ENCODE peak calls at places on chromosomes 7 and 10, in four cellular contexts. O, S, H and I are unnamed samples.

GRCh38 chr7:17944720-17945119 is 4.4 kb upstream of the SNX13 start:
- DNase-seq in O (no peak), H (no peak), S (no peak), I (no peak)

GRCh38 chr10:16854623-16855022 is 37.4 kb upstream of the RSU1 start:
- DNase-seq in S (no peak), O (no peak), H (no peak), I (no peak)

GRCh38 chr10:79084972-79085597 is 16.3 kb downstream of the ZMIZ1 start:
- DNase-seq in O (no peak), S (no peak), H (no peak), I (no peak)

GRCh38 chr7:142487124-142487523 is 229.3 kb upstream of the PRSS58 start:
- DNase-seq in O (no peak), S (no peak), H (no peak), I (no peak)

GRCh38 chr10:42876476-42876875 is 93.9 kb downstream of the BMS1 start:
- DNase-seq in O (no peak), H (no peak), S (no peak), I (no peak)

GRCh38 chr7:108289852-108290251 is 159.7 kb upstream of the LAMB4 start:
- DNase-seq in O (no peak), H (no peak), S (no peak), I (no peak)

GRCh38 chr10:131724891-131725735 is 175.7 kb upstream of the PPP2R2D start:
- DNase-seq in H (no peak), S (peak; percentile 23), O (no peak), I (no peak)

GRCh38 chr7:64887756-64888508 is 15.1 kb upstream of the ZNF273 start:
- DNase-seq in O (no peak), H (peak; percentile 84), S (peak; percentile 62), I (no peak)

GRCh38 chr10:125193306-125193877 is 33.0 kb upstream of the CTBP2 start:
- DNase-seq in H (no peak), O (no peak), S (peak; percentile 40), I (no peak)

GRCh38 chr10:67779455-67780205 is 58.4 kb downstream of the DNAJC12 start:
- DNase-seq in S (peak; percentile 66), O (peak; percentile 80), H (peak; percentile 80), I (peak; percentile 84)

GRCh38 chr10:4260483-4260882 is 475.5 kb upstream of the KLF6 start:
- DNase-seq in O (no peak), H (no peak), S (no peak), I (peak; percentile 82)

GRCh38 chr10:17780727-17781126 is 28.4 kb upstream of the MRC1 start:
- DNase-seq in H (no peak), O (no peak), S (no peak), I (no peak)

GRCh38 chr10:4541292-4541691 is 284.7 kb upstream of the AKR1E2 start:
- DNase-seq in S (no peak), H (peak; percentile 3), O (no peak), I (peak; percentile 90)

GRCh38 chr10:85646312-85646711 is 720.3 kb downstream of the GRID1 start:
- DNase-seq in O (no peak), H (no peak), S (no peak), I (no peak)

GRCh38 chr10:87053121-87053520 is 33.0 kb downstream of the FAM25A start:
- DNase-seq in S (no peak), O (no peak), H (no peak), I (no peak)

GRCh38 chr10:56633876-56634452 is 272.9 kb upstream of the ZWINT start:
- DNase-seq in S (no peak), H (no peak), O (no peak), I (no peak)

GRCh38 chr7:137563986-137564385 is 220.5 kb upstream of the PTN start:
- DNase-seq in H (no peak), O (no peak), S (no peak), I (peak; percentile 15)

GRCh38 chr10:68938117-68938516 is 17.9 kb upstream of the DDX21 start:
- DNase-seq in H (no peak), O (no peak), S (no peak), I (peak; percentile 5)

GRCh38 chr7:36658603-36659516 is 65.4 kb downstream of the AOAH start:
- DNase-seq in S (no peak), O (peak; percentile 89), H (peak; percentile 88), I (peak; percentile 94)

GRCh38 chr10:78579995-78580394 is 488.8 kb upstream of the ZMIZ1 start:
- DNase-seq in O (peak; percentile 24), S (no peak), H (no peak), I (no peak)

GRCh38 chr10:25522946-25523608 is 348.3 kb downstream of the GPR158 start:
- DNase-seq in H (peak; percentile 91), S (peak; percentile 81), O (peak; percentile 27), I (no peak)

GRCh38 chr10:100370976-100371706 is 24.1 kb downstream of the SCD start:
- DNase-seq in O (peak; percentile 52), H (peak; percentile 94), S (peak; percentile 83), I (peak; percentile 87)

GRCh38 chr7:34900891-34901493 is 136.3 kb downstream of the DPY19L1 start:
- DNase-seq in S (peak; percentile 69), O (no peak), H (peak; percentile 84), I (no peak)

GRCh38 chr7:2796358-2797352 is 47.5 kb downstream of the GNA12 start:
- DNase-seq in S (no peak), H (no peak), O (no peak), I (peak; percentile 94)

GRCh38 chr7:2792240-2792639 is 51.9 kb downstream of the GNA12 start:
- DNase-seq in S (no peak), H (no peak), O (no peak), I (no peak)

GRCh38 chr7:2792856-2793487 is 51.1 kb downstream of the GNA12 start:
- DNase-seq in H (no peak), S (no peak), O (no peak), I (no peak)

GRCh38 chr7:2795906-2796305 is 48.2 kb downstream of the GNA12 start:
- DNase-seq in H (no peak), S (no peak), O (no peak), I (no peak)

GRCh38 chr7:2794836-2795636 is 49.1 kb downstream of the GNA12 start:
- DNase-seq in O (no peak), H (no peak), S (no peak), I (no peak)
- H3K18ac ChIP-seq in O (no peak overlapping the region), H (no peak overlapping the region), S (no peak overlapping the region), I (no peak overlapping the region)

GRCh38 chr7:127648986-127649385 is 3.0 kb upstream of the SND1 start:
- DNase-seq in O (no peak), S (no peak), H (no peak), I (no peak)

GRCh38 chr7:127653396-127653795 is 1.4 kb downstream of the SND1 start:
- DNase-seq in S (no peak), H (no peak), O (no peak), I (no peak)

GRCh38 chr7:127651556-127652332 is at the start of gene SND1:
- DNase-seq in H (peak; percentile 100), O (peak; percentile 98), S (peak; percentile 100), I (peak; percentile 99)

GRCh38 chr7:127652333-127653248 is 597 bp downstream of the SND1 start:
- DNase-seq in S (no peak), H (peak; percentile 60), O (no peak), I (peak; percentile 62)

GRCh38 chr7:127650842-127651555 is 995 bp upstream of the SND1 start:
- DNase-seq in O (no peak), H (peak; percentile 89), S (peak; percentile 59), I (peak; percentile 39)
- H3K18ac ChIP-seq in O (peak overlapping the region; percentile 73), H (peak overlapping the region; percentile 78), S (peak overlapping the region; percentile 21), I (peak overlapping the region; percentile 53)

DNA sequence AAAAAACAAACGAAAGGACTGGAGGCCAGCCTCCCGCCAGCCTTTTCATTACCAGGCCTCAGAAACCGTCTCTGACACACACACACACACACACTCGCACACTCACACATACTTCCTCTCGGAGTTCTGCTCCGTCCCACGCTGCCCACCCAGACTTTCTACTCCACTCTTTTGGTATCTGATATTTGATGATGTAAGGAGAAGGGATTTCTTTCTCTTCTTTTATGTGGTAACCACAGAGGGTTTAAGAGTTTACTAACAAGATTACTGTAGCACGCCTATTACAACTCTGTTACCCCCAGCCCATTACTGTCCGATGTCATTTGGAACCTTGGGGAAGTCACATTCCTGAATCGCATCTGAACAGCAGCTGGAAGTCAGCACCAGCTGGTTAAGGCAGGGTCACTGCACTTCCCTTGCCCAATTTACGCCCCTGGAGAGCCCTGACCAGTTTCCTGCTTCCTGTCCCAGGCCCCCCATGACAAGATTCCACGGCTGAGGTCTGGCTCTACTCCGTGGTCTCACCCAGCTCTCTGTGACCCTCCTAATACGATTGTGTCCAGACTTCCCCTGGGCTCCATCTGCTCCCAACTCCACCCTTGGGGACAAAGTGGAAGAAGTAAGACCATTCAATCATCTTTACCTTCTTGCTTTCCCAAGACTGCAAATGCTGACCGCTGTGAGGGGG is 1.1 kb downstream of the DENND2A start:
- DNase-seq in O (no peak), S (no peak), H (peak; percentile 62), I (peak; percentile 90)
- H3K18ac ChIP-seq in O (peak overlapping the region; percentile 95), S (no peak overlapping the region), H (peak overlapping the region; percentile 92), I (peak overlapping the region; percentile 83)

DNA sequence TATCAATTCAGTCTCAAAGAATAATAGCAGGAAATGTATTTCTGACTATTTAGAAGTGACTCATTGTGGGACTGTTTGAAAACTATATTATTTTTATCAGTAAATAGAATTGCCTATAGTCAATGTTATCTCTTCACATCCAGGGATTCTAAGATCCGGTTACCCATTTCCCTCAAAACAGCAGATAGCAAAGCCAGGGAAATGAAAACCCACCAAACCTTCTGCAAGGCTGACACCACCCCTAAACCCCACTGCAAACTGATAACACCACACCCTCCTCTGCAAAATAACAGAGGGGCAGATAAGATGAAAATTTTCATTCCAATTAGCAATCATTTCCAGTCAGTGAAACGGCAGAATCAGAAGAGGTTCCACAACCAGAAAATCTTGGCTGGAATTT is 179.7 kb upstream of the BMPER start:
- DNase-seq in S (no peak), H (peak; percentile 57), O (no peak), I (no peak)
- H3K18ac ChIP-seq in S (no peak overlapping the region), H (no peak overlapping the region), O (no peak overlapping the region), I (no peak overlapping the region)

GRCh38 chr7:103148131-103148993 is 537 bp downstream of the NAPEPLD start:
- DNase-seq in H (peak; percentile 89), S (no peak), O (no peak), I (no peak)
- H3K18ac ChIP-seq in H (peak overlapping the region; percentile 94), S (peak overlapping the region; percentile 72), O (peak overlapping the region; percentile 99), I (peak overlapping the region; percentile 79)

GRCh38 chr10:133245439-133246235 is 8.0 kb downstream of the VENTX start:
- DNase-seq in O (no peak), S (peak; percentile 72), H (peak; percentile 87), I (no peak)
- H3K18ac ChIP-seq in O (peak overlapping the region; percentile 95), S (peak overlapping the region; percentile 4), H (no peak overlapping the region), I (no peak overlapping the region)

DNA sequence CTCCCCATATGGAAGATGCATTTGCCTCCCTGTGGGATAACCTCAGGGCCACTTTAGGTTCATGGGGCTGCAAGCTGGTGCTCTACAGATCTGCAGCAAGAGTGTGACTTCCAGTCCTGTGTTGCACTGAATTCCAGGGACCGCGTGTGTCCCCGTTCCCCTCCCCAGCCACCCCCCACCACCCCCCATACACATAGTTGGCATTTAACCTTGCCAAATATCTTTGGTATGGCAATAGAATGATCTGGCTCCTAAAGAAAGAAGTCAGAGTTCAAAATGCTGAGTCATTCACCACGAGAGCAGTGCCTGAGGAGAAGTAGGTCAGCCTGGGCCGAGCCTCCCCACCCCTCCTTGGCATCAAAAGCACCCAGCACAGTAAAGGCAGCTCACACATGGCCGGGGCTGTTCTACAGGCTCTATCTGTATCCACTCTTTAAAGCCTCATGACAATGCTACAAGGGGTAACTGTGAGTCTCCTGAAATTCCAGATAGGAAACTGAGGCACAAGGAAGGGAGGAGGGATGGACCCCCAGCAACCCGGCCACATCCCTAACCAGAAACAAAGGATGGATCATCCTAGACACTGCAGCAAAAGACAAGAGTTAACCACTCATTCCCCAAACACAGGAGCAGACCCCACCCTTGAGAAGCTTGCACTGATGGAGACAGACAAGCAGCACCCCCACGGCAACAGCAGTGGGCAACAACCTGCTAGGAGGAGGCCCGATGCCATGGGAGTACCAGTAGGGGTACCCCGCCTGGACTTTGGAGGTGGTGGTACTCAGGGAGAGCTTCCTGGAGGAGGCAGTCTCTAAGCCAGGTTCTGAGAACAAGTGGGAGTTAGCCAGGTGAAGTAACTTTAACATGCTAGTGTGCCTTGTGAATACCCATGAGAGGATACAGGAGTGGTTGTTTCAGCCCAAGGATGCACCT is 70.3 kb upstream of the NANOS1 start:
- DNase-seq in O (no peak), H (peak; percentile 74), S (peak; percentile 25), I (peak; percentile 25)
- H3K18ac ChIP-seq in O (peak overlapping the region; percentile 45), H (no peak overlapping the region), S (no peak overlapping the region), I (peak overlapping the region; percentile 30)